ENCODE peak calls at places on chromosome X, in ten cellular contexts. R is BE2C, H is tibial artery, L is thoracic aorta, W is OCI-LY7, O is mammary epithelial cell, P is NT2/D1, N is keratinocyte, G is PC-3, Z is adrenal gland. D is an unnamed sample. For H3K36me3, the result is how much of the 10 kb centered on the place peaks cover.

GRCh38 chrX:12989456-12989855 is 14.5 kb downstream of the TMSB4X start:
- DNase-seq in G (no peak), H (no peak), N (no peak), L (no peak), W (no peak), P (no peak), R (no peak), Z (no peak), O (no peak), D (peak)

GRCh38 chrX:41982966-41983365 is 59.6 kb upstream of the CASK start:
- DNase-seq in W (peak), P (no peak), G (no peak), O (no peak), R (no peak), Z (no peak), N (no peak), L (no peak), H (no peak), D (no peak)

GRCh38 chrX:24204958-24205357 is 55.4 kb downstream of the ZFX start:
- DNase-seq in N (no peak), R (no peak), H (no peak), L (no peak), O (no peak), P (no peak), G (no peak), Z (no peak), W (peak), D (no peak)

GRCh38 chrX:18032486-18033221 is 171.6 kb upstream of the RAI2 start:
- DNase-seq in O (no peak), P (no peak), R (no peak), W (no peak), H (no peak), G (no peak), Z (no peak), N (no peak), L (no peak), D (no peak)

GRCh38 chrX:78123190-78123589 is 16.3 kb downstream of the TAF9B start:
- DNase-seq in O (peak), Z (no peak), H (no peak), R (no peak), L (no peak), P (no peak), W (no peak), N (no peak), G (peak), D (peak)

GRCh38 chrX:72203421-72203820 is 21.9 kb downstream of the PIN4 start:
- DNase-seq in G (no peak), N (no peak), W (no peak), O (no peak), L (no peak), P (no peak), R (no peak), Z (no peak), H (no peak), D (no peak)

GRCh38 chrX:39967348-39967747 is 130.4 kb downstream of the BCOR start:
- DNase-seq in H (no peak), O (no peak), G (peak), R (no peak), L (no peak), W (no peak), P (no peak), N (no peak), Z (no peak), D (peak)

GRCh38 chrX:109374276-109374960 is 107.5 kb downstream of the GUCY2F start:
- DNase-seq in H (no peak), O (peak), N (no peak), P (peak), W (no peak), G (peak), Z (no peak), R (no peak), L (no peak), D (no peak)

GRCh38 chrX:119488749-119489148 is 20.5 kb downstream of the SLC25A5 start:
- DNase-seq in N (no peak), O (no peak), G (peak), R (peak), W (peak), P (no peak), Z (peak), H (no peak), L (no peak), D (peak)

GRCh38 chrX:109934434-109934833 is 68.5 kb upstream of the TMEM164 start:
- DNase-seq in Z (no peak), O (no peak), N (no peak), R (no peak), H (no peak), W (no peak), P (no peak), L (no peak), G (no peak), D (peak)

GRCh38 chrX:9902651-9903050 is 64.5 kb upstream of the CLDN34 start:
- DNase-seq in L (no peak), N (no peak), W (no peak), P (no peak), O (peak), Z (no peak), H (no peak), G (peak), R (no peak), D (peak)

GRCh38 chrX:107935200-107935599 is 47.0 kb downstream of the TEX13B start:
- DNase-seq in L (no peak), W (no peak), N (peak), R (no peak), P (no peak), H (no peak), O (peak), G (peak), Z (no peak), D (peak)

GRCh38 chrX:119757979-119758681 is at the start of gene SOWAHD:
- DNase-seq in H (peak), Z (no peak), W (peak), R (peak), N (no peak), P (no peak), L (no peak), G (peak), O (peak), D (no peak)

GRCh38 chrX:805988-806387 is 175.4 kb downstream of the SHOX start:
- DNase-seq in G (no peak), R (no peak), H (no peak), L (no peak), W (no peak), N (no peak), O (no peak), P (no peak), Z (no peak), D (no peak)

GRCh38 chrX:129523076-129524055 is at the start of gene SMARCA1:
- DNase-seq in R (peak), P (no peak), L (no peak), G (peak), H (peak), O (no peak), W (no peak), Z (peak), N (no peak), D (peak)

GRCh38 chrX:130829526-130830515 is 73.2 kb downstream of the ENOX2 start:
- DNase-seq in Z (no peak), R (no peak), G (no peak), P (no peak), H (no peak), N (peak), O (peak), L (no peak), W (no peak), D (no peak)

GRCh38 chrX:11755724-11756123 is 2.3 kb upstream of the MSL3 start:
- DNase-seq in P (no peak), W (no peak), H (no peak), N (no peak), O (no peak), Z (no peak), G (peak), R (no peak), L (no peak), D (no peak)
- H3K36me3 ChIP-seq in P (under half), W (under half), H (under half), N (under half), O (under half), Z (under half), G (under half), R (under half), L (under half), D (under half)

DNA sequence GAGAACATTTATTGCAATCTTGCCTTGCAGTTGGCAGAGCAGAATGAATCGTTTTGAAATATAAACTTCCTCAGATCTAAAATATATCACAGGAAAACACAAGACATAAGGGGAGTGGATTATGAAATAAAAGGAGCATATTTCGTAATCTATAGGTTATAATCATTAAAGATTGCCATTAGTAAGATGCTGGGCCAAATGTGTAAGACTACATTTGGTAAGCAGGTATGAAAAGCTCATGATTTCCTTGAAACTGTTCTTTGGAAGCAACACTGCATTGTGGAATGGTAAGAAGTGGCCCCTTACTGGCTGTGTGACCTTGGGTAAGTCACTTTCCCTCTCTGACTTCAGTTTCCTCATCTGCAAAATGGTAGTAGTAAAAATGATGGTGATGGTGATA is 68.3 kb downstream of the AFF2 start:
- DNase-seq in H (no peak), P (no peak), L (no peak), O (no peak), W (no peak), Z (no peak), R (no peak), G (no peak), N (no peak), D (no peak)
- H3K36me3 ChIP-seq in H (under half), P (under half), L (under half), O (under half), W (under half), Z (under half), R (under half), G (under half), N (under half), D (under half)

GRCh38 chrX:124085063-124085462 is 123.6 kb downstream of the STAG2 start:
- DNase-seq in L (no peak), P (no peak), W (no peak), N (no peak), Z (no peak), G (no peak), H (no peak), O (no peak), R (no peak), D (no peak)
- H3K36me3 ChIP-seq in L (under half), P (under half), W (half or more), N (under half), Z (under half), G (under half), H (under half), O (under half), R (under half), D (under half)

DNA sequence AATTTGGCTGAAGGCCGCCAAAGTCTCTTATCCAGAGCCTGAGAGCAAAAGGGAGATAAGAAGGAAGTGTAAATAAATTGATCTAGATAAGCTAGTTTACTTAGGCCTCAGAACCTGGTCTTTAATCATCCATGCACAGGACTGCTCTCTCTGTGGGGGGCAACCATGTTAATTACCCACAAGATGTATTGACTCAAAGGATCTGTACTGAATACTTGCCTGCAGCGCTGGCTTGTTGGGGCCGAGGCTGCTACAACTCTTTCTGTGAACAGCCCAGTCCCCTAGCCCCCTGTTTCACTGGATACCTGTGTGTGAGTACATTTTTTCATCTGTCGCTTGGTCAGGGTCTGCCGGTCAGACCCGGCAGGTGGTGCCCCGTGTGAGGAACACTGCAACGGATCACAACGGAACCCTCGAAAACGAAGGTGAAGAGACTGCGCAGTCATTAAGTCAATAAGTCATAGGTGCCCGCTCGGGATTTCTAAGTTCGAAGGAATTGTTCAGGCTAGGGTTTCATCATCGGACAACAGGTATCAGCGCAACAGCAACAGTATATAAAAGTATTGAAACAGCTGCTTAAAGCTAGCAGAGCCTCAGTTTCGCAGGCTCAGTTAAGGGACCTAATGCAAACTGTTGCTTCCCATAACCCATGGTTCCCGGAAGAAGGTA is 8.3 kb downstream of the MAGEA11 start:
- DNase-seq in O (no peak), N (no peak), R (no peak), P (no peak), G (no peak), H (no peak), W (no peak), L (no peak), Z (no peak), D (no peak)
- H3K36me3 ChIP-seq in O (under half), N (under half), R (under half), P (under half), G (under half), H (under half), W (under half), L (under half), Z (under half), D (under half)

GRCh38 chrX:74272230-74272629 is 31.8 kb upstream of the ZCCHC13 start:
- DNase-seq in N (no peak), H (no peak), L (no peak), O (no peak), Z (no peak), R (no peak), G (no peak), P (no peak), W (no peak), D (no peak)

DNA sequence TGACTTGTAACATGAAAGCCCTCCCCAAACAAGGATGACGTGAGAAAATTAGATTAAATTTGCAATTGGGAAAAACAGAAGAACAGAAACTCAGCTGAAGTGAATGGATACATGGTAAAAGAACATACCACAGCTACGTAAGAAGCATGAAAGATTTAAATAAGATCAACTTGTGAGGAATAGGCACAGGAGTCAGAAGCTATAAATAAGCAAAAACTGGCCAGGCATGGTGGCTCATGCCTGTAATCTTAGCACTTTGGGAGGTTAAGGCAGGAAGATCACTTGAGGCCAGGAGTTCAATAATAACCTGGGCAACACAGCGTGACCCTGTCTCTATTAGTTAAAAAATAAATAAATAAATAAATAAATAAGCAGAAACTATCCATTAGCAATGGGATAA is 33.6 kb upstream of the ZCCHC13 start:
- DNase-seq in O (no peak), H (no peak), L (no peak), W (no peak), R (no peak), G (no peak), P (no peak), N (no peak), Z (no peak), D (no peak)
- H3K36me3 ChIP-seq in O (under half), H (under half), L (under half), W (under half), R (under half), G (under half), P (half or more), N (under half), Z (under half), D (under half)

DNA sequence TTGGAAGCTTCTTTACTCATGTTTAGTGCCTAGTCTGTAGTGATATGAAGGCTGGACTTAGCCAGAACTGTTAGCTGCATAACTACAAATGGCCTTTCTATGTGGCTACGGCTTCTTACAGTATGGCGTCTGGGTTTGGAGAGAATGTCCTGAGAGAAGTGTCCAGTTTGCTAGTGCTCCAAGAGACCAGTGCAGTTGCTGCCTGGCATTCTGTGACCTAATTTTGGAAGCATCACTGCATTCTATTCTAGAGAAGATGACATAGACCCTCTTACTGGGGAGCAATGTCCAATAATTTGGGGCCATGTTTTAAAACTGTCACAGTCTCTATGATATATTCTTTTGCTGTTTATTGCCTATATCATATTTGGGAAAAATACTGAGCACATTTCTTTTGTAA is 74.2 kb downstream of the STAG2 start:
- DNase-seq in R (no peak), O (no peak), L (no peak), H (no peak), W (no peak), N (no peak), G (no peak), P (no peak), Z (no peak), D (no peak)
- H3K36me3 ChIP-seq in R (under half), O (under half), L (under half), H (under half), W (under half), N (under half), G (under half), P (under half), Z (under half), D (under half)

GRCh38 chrX:48461830-48462229 is 8.2 kb downstream of the SLC38A5 start:
- DNase-seq in R (no peak), P (no peak), N (no peak), G (no peak), O (peak), Z (no peak), L (no peak), H (no peak), W (no peak), D (peak)
- H3K36me3 ChIP-seq in R (under half), P (half or more), N (under half), G (under half), O (under half), Z (under half), L (under half), H (under half), W (half or more), D (under half)

DNA sequence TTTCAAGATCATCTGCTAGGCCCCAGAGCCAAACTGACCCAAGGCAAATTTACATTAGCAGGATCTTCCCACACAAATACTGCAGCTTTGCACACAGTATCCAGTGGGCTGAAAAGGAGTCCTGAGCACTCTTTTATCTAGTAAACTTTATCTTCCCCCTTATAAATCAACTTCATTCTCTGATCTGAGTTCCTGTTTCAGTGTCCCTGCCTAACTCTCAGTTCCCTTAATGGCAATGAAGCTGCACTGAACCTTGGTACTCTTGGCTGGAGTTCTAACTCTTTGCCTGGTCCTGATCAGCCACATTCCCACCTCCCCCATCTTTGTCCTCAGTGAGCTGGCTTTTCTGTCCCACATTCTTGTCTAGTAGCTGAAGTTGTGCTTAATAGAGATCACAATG is 37.4 kb downstream of the EDA2R start:
- DNase-seq in W (peak), Z (no peak), L (no peak), O (no peak), R (no peak), N (no peak), P (no peak), H (no peak), G (no peak), D (no peak)
- H3K36me3 ChIP-seq in W (under half), Z (under half), L (under half), O (under half), R (under half), N (under half), P (half or more), H (under half), G (under half), D (under half)

DNA sequence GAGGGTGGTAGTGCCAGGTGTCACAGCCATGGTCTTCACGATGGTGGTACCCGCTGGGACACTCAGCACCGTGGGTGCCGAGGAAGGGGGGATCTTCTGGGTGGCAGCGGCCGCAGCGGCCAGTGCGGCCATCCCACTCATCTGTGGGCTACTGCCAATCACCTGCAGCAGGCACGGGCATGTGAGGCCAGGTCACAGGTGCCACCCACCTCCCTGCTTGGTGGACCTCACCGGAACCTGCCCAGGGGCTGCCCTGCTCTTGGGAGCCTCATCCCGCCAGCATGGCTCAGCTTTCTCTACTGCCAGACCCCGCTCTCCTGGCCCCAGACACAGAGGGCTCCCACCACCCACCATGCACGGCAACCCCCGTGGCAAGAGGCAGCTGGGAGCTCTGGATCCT is 13.0 kb downstream of the HCFC1 start:
- DNase-seq in O (no peak), R (no peak), H (no peak), G (no peak), N (no peak), P (no peak), Z (no peak), L (no peak), W (no peak), D (no peak)
- H3K36me3 ChIP-seq in O (under half), R (half or more), H (under half), G (under half), N (under half), P (half or more), Z (under half), L (under half), W (half or more), D (half or more)

D was measured in IMR-90.